ENCODE peak calls at places on chromosomes 12 and 14, in four cellular contexts. One of them, this sample, is unnamed.

GRCh38 chr12:52199294-52199920 is 7.6 kb upstream of the KRT80 start:
- DNase-seq in nephron progenitor cell: no peak
- DNase-seq in AG09309: no peak
- DNase-seq in left lung: no peak
- DNase-seq in this sample: no peak

GRCh38 chr12:98465950-98466349 is 49.4 kb upstream of the TMPO start:
- DNase-seq in nephron progenitor cell: no peak
- DNase-seq in left lung: no peak
- DNase-seq in AG09309: no peak
- DNase-seq in this sample: no peak

GRCh38 chr14:72479471-72479931 is 414.4 kb downstream of the DPF3 start:
- DNase-seq in left lung: no peak
- DNase-seq in AG09309: no peak
- DNase-seq in nephron progenitor cell: peak
- DNase-seq in this sample: no peak

GRCh38 chr14:67943947-67944346 is 124.4 kb downstream of the RAD51B start:
- DNase-seq in AG09309: peak
- DNase-seq in left lung: peak
- DNase-seq in nephron progenitor cell: peak
- DNase-seq in this sample: peak

GRCh38 chr12:18224745-18225144 is 36.6 kb upstream of the PIK3C2G start:
- DNase-seq in AG09309: peak
- DNase-seq in nephron progenitor cell: no peak
- DNase-seq in left lung: no peak
- DNase-seq in this sample: no peak

GRCh38 chr14:63564318-63564717 is 21.1 kb upstream of the PPP2R5E start:
- DNase-seq in nephron progenitor cell: no peak
- DNase-seq in AG09309: no peak
- DNase-seq in left lung: peak
- DNase-seq in this sample: no peak

GRCh38 chr12:65229441-65229840 is 49.0 kb upstream of the MSRB3 start:
- DNase-seq in nephron progenitor cell: no peak
- DNase-seq in AG09309: peak
- DNase-seq in left lung: no peak
- DNase-seq in this sample: no peak

GRCh38 chr12:105860556-105861207 is 278.1 kb downstream of the NUAK1 start:
- DNase-seq in left lung: no peak
- DNase-seq in AG09309: no peak
- DNase-seq in nephron progenitor cell: no peak
- DNase-seq in this sample: no peak

GRCh38 chr12:61758661-61759060 is 501.5 kb upstream of the USP15 start:
- DNase-seq in nephron progenitor cell: no peak
- DNase-seq in AG09309: no peak
- DNase-seq in left lung: no peak
- DNase-seq in this sample: no peak

GRCh38 chr12:132872975-132873421 is 14.4 kb downstream of the CHFR start:
- DNase-seq in AG09309: no peak
- DNase-seq in left lung: no peak
- DNase-seq in nephron progenitor cell: no peak
- DNase-seq in this sample: no peak

GRCh38 chr12:80494836-80495235 is 50.8 kb downstream of the PTPRQ start:
- DNase-seq in AG09309: no peak
- DNase-seq in nephron progenitor cell: no peak
- DNase-seq in left lung: no peak
- DNase-seq in this sample: no peak

GRCh38 chr12:52084491-52085231 is 5.2 kb downstream of the SMIM41 start:
- DNase-seq in nephron progenitor cell: no peak
- DNase-seq in left lung: no peak
- DNase-seq in AG09309: no peak
- DNase-seq in this sample: no peak

GRCh38 chr12:2265461-2266167 is 212.8 kb downstream of the CACNA1C start:
- DNase-seq in AG09309: no peak
- DNase-seq in left lung: no peak
- DNase-seq in nephron progenitor cell: no peak
- DNase-seq in this sample: no peak

GRCh38 chr12:89567691-89568239 is 41.9 kb upstream of the POC1B start:
- DNase-seq in left lung: no peak
- DNase-seq in nephron progenitor cell: no peak
- DNase-seq in AG09309: no peak
- DNase-seq in this sample: no peak

GRCh38 chr12:59383426-59383822 is 212.4 kb upstream of the SLC16A7 start:
- DNase-seq in AG09309: peak
- DNase-seq in nephron progenitor cell: no peak
- DNase-seq in left lung: no peak
- DNase-seq in this sample: no peak

GRCh38 chr12:114167431-114167830 is 201.3 kb upstream of the RBM19 start:
- DNase-seq in left lung: no peak
- DNase-seq in nephron progenitor cell: no peak
- DNase-seq in AG09309: peak
- DNase-seq in this sample: no peak

GRCh38 chr14:58805605-58806358 is 168.0 kb downstream of the DACT1 start:
- DNase-seq in AG09309: no peak
- DNase-seq in left lung: no peak
- DNase-seq in nephron progenitor cell: no peak
- DNase-seq in this sample: no peak

GRCh38 chr12:110794623-110795280 is 52.0 kb upstream of the CCDC63 start:
- DNase-seq in AG09309: no peak
- DNase-seq in nephron progenitor cell: no peak
- DNase-seq in left lung: no peak
- DNase-seq in this sample: no peak

GRCh38 chr12:116710367-116710766 is 27.5 kb downstream of the SPRING1 start:
- DNase-seq in nephron progenitor cell: no peak
- DNase-seq in left lung: no peak
- DNase-seq in AG09309: no peak
- DNase-seq in this sample: no peak

GRCh38 chr12:124718052-124718451 is 145.6 kb downstream of the SCARB1 start:
- DNase-seq in left lung: no peak
- DNase-seq in nephron progenitor cell: no peak
- DNase-seq in AG09309: no peak
- DNase-seq in this sample: no peak

GRCh38 chr14:104107611-104108569 is 22.4 kb downstream of the ASPG start:
- DNase-seq in AG09309: no peak
- DNase-seq in left lung: peak
- DNase-seq in nephron progenitor cell: peak
- DNase-seq in this sample: peak

GRCh38 chr12:121578230-121579189 is 2.3 kb downstream of the KDM2B start:
- DNase-seq in nephron progenitor cell: peak
- DNase-seq in left lung: no peak
- DNase-seq in AG09309: no peak
- DNase-seq in this sample: peak

GRCh38 chr14:37869633-37870032 is 274.2 kb downstream of the TTC6 start:
- DNase-seq in left lung: no peak
- DNase-seq in nephron progenitor cell: no peak
- DNase-seq in AG09309: no peak
- DNase-seq in this sample: no peak

GRCh38 chr12:19529933-19530630 is 90.8 kb downstream of the AEBP2 start:
- DNase-seq in nephron progenitor cell: no peak
- DNase-seq in AG09309: no peak
- DNase-seq in left lung: no peak
- DNase-seq in this sample: no peak

GRCh38 chr14:88270781-88271180 is 52.3 kb downstream of the KCNK10 start:
- DNase-seq in nephron progenitor cell: no peak
- DNase-seq in AG09309: no peak
- DNase-seq in left lung: no peak
- DNase-seq in this sample: no peak

GRCh38 chr14:75132374-75133086 is 5.7 kb upstream of the NEK9 start:
- DNase-seq in AG09309: peak
- DNase-seq in nephron progenitor cell: peak
- DNase-seq in left lung: no peak
- DNase-seq in this sample: no peak

GRCh38 chr14:49892301-49892635 is 614 bp upstream of the ARF6 start:
- DNase-seq in left lung: no peak
- DNase-seq in AG09309: peak
- DNase-seq in nephron progenitor cell: no peak
- DNase-seq in this sample: no peak

DNA sequence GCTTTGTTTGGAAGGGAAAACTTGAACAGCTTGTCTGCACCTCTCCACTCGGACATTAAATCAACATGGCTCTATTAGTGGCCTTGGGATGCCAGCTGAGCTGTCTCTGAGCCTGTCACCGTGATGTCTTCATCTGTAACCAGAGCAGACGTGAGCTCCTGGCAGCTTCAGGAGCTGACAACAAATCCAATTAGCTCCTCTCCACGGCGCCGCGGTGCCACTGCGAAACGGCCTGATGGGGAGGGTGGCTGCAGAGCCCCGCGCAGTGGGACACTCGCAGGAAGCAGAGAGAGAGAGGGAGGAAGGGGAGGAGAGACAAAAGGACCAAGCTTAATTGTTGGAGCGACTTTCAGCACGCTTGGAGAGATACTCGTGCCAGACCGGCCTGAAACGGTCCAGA is 112.3 kb downstream of the PAPOLA start:
- DNase-seq in AG09309: no peak
- DNase-seq in nephron progenitor cell: no peak
- DNase-seq in left lung: no peak
- DNase-seq in this sample: no peak
- TF ChIP-seq CTCF in AG09309: no peak
- TF ChIP-seq CTCF in nephron progenitor cell: no peak
- TF ChIP-seq CTCF in left lung: no peak
- TF ChIP-seq CTCF in this sample: no peak

DNA sequence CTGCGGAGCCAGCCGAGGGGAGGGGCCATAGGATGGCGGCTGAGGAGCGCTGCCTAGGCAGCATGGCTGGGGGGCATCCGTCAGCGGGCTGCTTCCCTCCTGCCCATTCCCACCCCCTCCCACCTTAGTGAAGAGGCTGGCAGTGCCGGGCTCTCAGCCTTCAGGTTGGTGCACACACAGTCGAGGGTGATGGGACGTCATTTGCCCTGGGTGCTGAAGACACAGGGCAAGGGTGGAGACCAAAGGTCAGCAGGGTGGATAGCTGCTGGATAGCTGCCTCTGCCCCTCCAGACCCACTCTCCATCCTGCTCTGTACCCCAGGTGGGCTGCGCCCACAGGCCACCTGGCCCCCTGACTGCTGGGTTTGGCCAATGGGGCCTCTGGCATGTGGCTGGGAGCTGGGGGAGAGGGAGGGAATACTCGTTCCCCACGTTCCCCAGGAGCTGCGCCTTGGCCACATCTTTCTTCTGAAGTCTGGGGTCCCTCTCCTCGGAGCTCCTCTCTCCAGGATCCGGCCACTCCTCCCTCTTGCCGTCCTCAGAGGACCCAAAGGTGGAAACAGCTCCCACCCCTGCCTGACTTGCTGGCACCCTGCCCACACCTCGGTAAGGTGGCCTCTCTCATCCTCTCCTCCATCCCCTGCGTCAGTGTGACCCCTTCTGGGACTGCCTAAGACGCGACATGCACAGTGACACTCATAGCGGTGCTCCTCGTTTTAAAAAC is 11.2 kb upstream of the CDC42BPB start:
- DNase-seq in AG09309: no peak
- DNase-seq in left lung: no peak
- DNase-seq in nephron progenitor cell: no peak
- DNase-seq in this sample: no peak
- TF ChIP-seq CTCF in AG09309: no peak
- TF ChIP-seq CTCF in left lung: no peak
- TF ChIP-seq CTCF in nephron progenitor cell: no peak
- TF ChIP-seq CTCF in this sample: no peak

GRCh38 chr12:6205144-6205539 is 4.9 kb downstream of the CD9 start:
- DNase-seq in AG09309: no peak
- DNase-seq in left lung: no peak
- DNase-seq in nephron progenitor cell: no peak
- DNase-seq in this sample: no peak
- TF ChIP-seq CTCF in AG09309: no peak
- TF ChIP-seq CTCF in left lung: no peak
- TF ChIP-seq CTCF in nephron progenitor cell: no peak
- TF ChIP-seq CTCF in this sample: no peak

DNA sequence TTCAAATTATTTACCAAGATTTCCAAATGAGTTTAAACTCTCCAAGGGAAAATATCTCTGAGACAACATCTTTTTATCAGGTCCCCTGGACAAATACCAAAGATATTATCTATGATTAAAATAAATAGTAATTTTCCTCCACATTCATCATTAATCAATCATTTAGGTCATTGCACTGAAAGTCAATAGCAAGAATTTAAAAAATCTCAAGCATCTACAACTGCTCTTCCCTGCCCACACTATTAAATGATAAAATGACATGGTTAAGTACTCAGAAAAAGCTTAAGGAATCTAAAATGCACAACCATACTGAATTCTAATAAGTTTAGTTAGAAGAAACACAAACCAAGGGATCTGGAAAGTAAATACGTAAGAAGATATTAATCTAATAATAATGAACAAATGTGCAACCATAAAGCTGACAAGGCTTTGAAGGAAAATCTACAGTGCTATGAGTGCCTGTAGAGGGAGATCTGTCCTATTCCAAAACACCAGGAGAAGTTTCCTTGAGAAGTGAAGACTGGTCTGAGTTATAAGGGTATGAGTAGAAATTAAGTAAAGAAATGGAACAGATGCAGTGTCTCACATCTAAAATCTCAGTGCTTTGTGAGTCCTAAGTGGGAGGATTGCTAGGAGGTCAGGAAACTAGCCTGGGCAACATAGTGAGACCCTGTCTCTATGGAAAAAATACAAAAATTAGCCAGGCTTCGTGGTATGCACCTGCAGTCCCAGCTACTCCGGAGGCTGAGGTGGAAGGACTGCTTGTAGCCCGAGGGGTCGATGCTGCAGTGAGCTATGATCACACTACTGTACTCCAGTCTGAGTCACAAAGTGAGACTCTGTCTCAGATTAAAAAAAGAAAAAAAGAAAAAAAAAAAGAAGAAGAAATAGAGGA is 19.2 kb downstream of the INTS13 start:
- DNase-seq in AG09309: no peak
- DNase-seq in nephron progenitor cell: no peak
- DNase-seq in left lung: no peak
- DNase-seq in this sample: no peak
- TF ChIP-seq CTCF in AG09309: peak
- TF ChIP-seq CTCF in nephron progenitor cell: no peak
- TF ChIP-seq CTCF in left lung: no peak
- TF ChIP-seq CTCF in this sample: no peak

This sample was measured in mesothelial cell of epicardium.